ENCODE peak calls at places on chromosomes 16 and 17, in eight cellular contexts. J is mammary epithelial cell; N is central memory CD4-positive, alpha-beta T cell; G is amygdala; S is NCI-H1436 treated with DMSO at 0.1 percent for 48 hours; T is COR-L47; I is NCI-H345; V is stimulated activated effector memory CD8-positive, alpha-beta T cell treated with anti-CD3 and anti-CD28 coated beads, Interleukin-12 subunit alpha, Interleukin-12 subunit beta, amount 100 ng/mL, for 72 hours. E is an unnamed sample.

GRCh38 chr16:88655733-88656281 is 5.0 kb upstream of the CYBA start:
- DNase-seq in T (no peak), G (no peak), I (no peak), N (no peak), S (no peak), J (no peak), V (no peak), E (no peak)

GRCh38 chr17:68955181-68955841 is at the start of gene ABCA8:
- DNase-seq in S (no peak), V (no peak), I (no peak), N (no peak), G (peak; percentile 25), T (no peak), J (no peak), E (no peak)

GRCh38 chr16:4409081-4409932 is 7.1 kb downstream of the CORO7 start:
- DNase-seq in N (no peak), J (peak; percentile 44), G (no peak), V (no peak), I (peak; percentile 62), T (no peak), S (no peak), E (peak; percentile 41)

GRCh38 chr16:89072216-89073130 is 21.2 kb upstream of the ACSF3 start:
- DNase-seq in T (no peak), N (no peak), V (no peak), S (no peak), I (peak; percentile 10), J (no peak), G (no peak), E (no peak)

GRCh38 chr17:12867726-12868125 is 78.4 kb downstream of the ARHGAP44 start:
- DNase-seq in V (no peak), N (no peak), S (no peak), I (no peak), T (no peak), J (no peak), G (no peak), E (no peak)

GRCh38 chr17:66290097-66290722 is 12.2 kb upstream of the PRKCA start:
- DNase-seq in J (no peak), N (no peak), T (peak; percentile 11), V (no peak), I (no peak), S (no peak), G (no peak), E (no peak)

GRCh38 chr17:7695586-7695985 is 7.3 kb downstream of the WRAP53 start:
- DNase-seq in S (no peak), I (no peak), N (no peak), G (no peak), J (no peak), V (no peak), T (no peak), E (no peak)

GRCh38 chr17:55440391-55440790 is 18.8 kb upstream of the MMD start:
- DNase-seq in T (no peak), I (no peak), G (no peak), V (no peak), J (peak; percentile 55), N (no peak), S (no peak), E (no peak)

GRCh38 chr16:51577621-51578303 is 426.7 kb upstream of the SALL1 start:
- DNase-seq in S (no peak), N (no peak), T (no peak), V (peak; percentile 54), G (no peak), J (peak; percentile 97), I (no peak), E (no peak)

GRCh38 chr17:80872999-80873951 is 118.4 kb upstream of the CHMP6 start:
- DNase-seq in N (no peak), G (no peak), T (no peak), J (peak; percentile 47), I (no peak), V (no peak), S (no peak), E (no peak)

GRCh38 chr17:75559958-75560533 is 27.6 kb upstream of the MYO15B start:
- DNase-seq in J (no peak), I (no peak), V (no peak), T (no peak), S (no peak), N (no peak), G (no peak), E (no peak)

GRCh38 chr17:72788950-72789585 is 303.4 kb downstream of the SLC39A11 start:
- DNase-seq in S (no peak), J (no peak), G (no peak), N (no peak), I (peak; percentile 89), V (no peak), T (no peak), E (no peak)

GRCh38 chr17:8868092-8868491 is 618 bp upstream of the PIK3R6 start:
- DNase-seq in V (no peak), I (no peak), G (no peak), N (no peak), T (no peak), S (no peak), J (no peak), E (no peak)

GRCh38 chr17:79809530-79810137 is 12.8 kb upstream of the CBX8 start:
- DNase-seq in T (peak; percentile 77), G (no peak), J (no peak), I (peak; percentile 67), V (no peak), S (no peak), N (no peak), E (no peak)

GRCh38 chr16:86865866-86866675 is 287.7 kb downstream of the FOXL1 start:
- DNase-seq in I (no peak), N (no peak), T (no peak), G (no peak), J (peak; percentile 11), V (no peak), S (no peak), E (no peak)

GRCh38 chr16:69934044-69934443 is 17.1 kb upstream of the CLEC18A start:
- DNase-seq in V (no peak), N (no peak), J (no peak), G (no peak), T (peak; percentile 21), I (no peak), S (no peak), E (no peak)

GRCh38 chr16:4176794-4177438 is 60.7 kb upstream of the ADCY9 start:
- DNase-seq in S (peak; percentile 21), I (peak; percentile 55), V (no peak), N (no peak), T (no peak), J (peak; percentile 66), G (no peak), E (peak; percentile 56)

GRCh38 chr17:41650794-41651624 is 26.6 kb upstream of the KRT17 start:
- DNase-seq in S (no peak), N (no peak), J (peak; percentile 17), V (no peak), I (no peak), G (no peak), T (no peak), E (no peak)

GRCh38 chr16:53908731-53909130 is 204.8 kb downstream of the FTO start:
- DNase-seq in S (no peak), V (no peak), J (no peak), T (no peak), N (no peak), G (no peak), I (no peak), E (no peak)

GRCh38 chr17:81387235-81388060 is 7.8 kb upstream of the BAHCC1 start:
- DNase-seq in J (no peak), V (no peak), I (peak; percentile 47), N (no peak), T (no peak), G (no peak), S (no peak), E (peak; percentile 60)

GRCh38 chr16:3873482-3874173 is 6.9 kb downstream of the CREBBP start:
- DNase-seq in V (no peak), N (no peak), T (no peak), J (no peak), I (no peak), S (no peak), G (no peak), E (no peak)

GRCh38 chr17:79965806-79966205 is 69.9 kb downstream of the TBC1D16 start:
- DNase-seq in J (no peak), S (no peak), N (no peak), V (no peak), G (peak; percentile 40), I (no peak), T (no peak), E (no peak)

GRCh38 chr17:15981208-15981607 is 18.3 kb downstream of the ZSWIM7 start:
- DNase-seq in I (no peak), J (peak; percentile 42), N (no peak), T (no peak), V (no peak), G (no peak), S (no peak), E (no peak)

GRCh38 chr17:21396237-21396636 is 20.1 kb downstream of the KCNJ12 start:
- DNase-seq in N (no peak), S (no peak), V (no peak), J (no peak), T (no peak), I (no peak), G (no peak), E (no peak)

GRCh38 chr16:14283786-14284185 is 212.7 kb downstream of the MRTFB start:
- DNase-seq in J (no peak), N (no peak), T (no peak), V (no peak), S (no peak), G (no peak), I (no peak), E (no peak)

GRCh38 chr16:72241930-72242329 is 70.0 kb upstream of the PMFBP1 start:
- DNase-seq in G (peak; percentile 2), I (peak; percentile 46), V (no peak), S (peak; percentile 47), J (peak; percentile 48), N (no peak), T (peak; percentile 67), E (peak; percentile 50)

GRCh38 chr16:80824623-80825364 is 20.4 kb upstream of the CDYL2 start:
- DNase-seq in V (peak; percentile 55), J (peak; percentile 24), I (peak; percentile 14), G (no peak), S (no peak), T (peak; percentile 22), N (peak; percentile 18), E (peak; percentile 71)

GRCh38 chr16:61148930-61149329 is 887.3 kb downstream of the CDH8 start:
- DNase-seq in G (no peak), N (no peak), V (no peak), J (no peak), S (no peak), I (no peak), T (no peak), E (peak; percentile 35)

GRCh38 chr17:41402161-41402560 is 4.8 kb upstream of the KRT31 start:
- DNase-seq in N (no peak), V (no peak), I (no peak), T (no peak), G (no peak), J (peak; percentile 46), S (no peak), E (no peak)

GRCh38 chr17:49496183-49496865 is 1.2 kb downstream of the NGFR start:
- DNase-seq in I (peak; percentile 59), T (peak; percentile 56), G (peak; percentile 13), V (peak; percentile 91), N (peak; percentile 75), S (no peak), J (peak; percentile 59), E (no peak)

GRCh38 chr17:44801880-44802279 is 28.2 kb downstream of the GJC1 start:
- DNase-seq in V (no peak), N (no peak), G (no peak), S (no peak), T (no peak), J (no peak), I (no peak), E (no peak)

GRCh38 chr16:30485818-30486436 is 13.4 kb downstream of the ITGAL start:
- DNase-seq in N (no peak), I (no peak), V (no peak), G (no peak), T (no peak), S (no peak), J (no peak), E (no peak)

GRCh38 chr16:55077231-55077630 is 146.6 kb downstream of the IRX5 start:
- DNase-seq in T (no peak), J (no peak), S (no peak), V (no peak), N (no peak), G (no peak), I (no peak), E (no peak)

GRCh38 chr17:80894439-80894721 is 97.3 kb upstream of the CHMP6 start:
- DNase-seq in V (no peak), N (no peak), S (no peak), G (no peak), I (no peak), T (no peak), J (no peak), E (no peak)